ENCODE peak calls at places on chromosomes 1 and 21, in four cellular contexts. H is trophoblast cell, B is IMR-90, F is neuronal stem cell. J is an unnamed sample.

GRCh38 chr1:59765036-59765730 is 49.6 kb upstream of the HOOK1 start:
- DNase-seq in H (no peak), B (no peak), F (no peak), J (no peak)

GRCh38 chr1:111738436-111739221 is 566 bp downstream of the INKA2 start:
- DNase-seq in H (peak), B (peak), F (no peak), J (peak)

GRCh38 chr21:25039461-25040380 is 567.6 kb downstream of the MRPL39 start:
- DNase-seq in H (no peak), B (peak), F (peak), J (peak)

GRCh38 chr21:33199516-33200217 is 30.1 kb upstream of the IFNAR2 start:
- DNase-seq in H (peak), B (peak), F (peak), J (peak)

GRCh38 chr1:178371236-178371635 is 125.5 kb downstream of the CLEC20A start:
- DNase-seq in H (no peak), B (peak), F (peak), J (peak)

GRCh38 chr21:45256912-45257672 is 30.6 kb downstream of the POFUT2 start:
- DNase-seq in H (no peak), B (no peak), F (no peak), J (no peak)

GRCh38 chr1:11767932-11768704 is 6.1 kb downstream of the C1orf167 start:
- DNase-seq in H (peak), B (no peak), F (no peak), J (no peak)

GRCh38 chr1:54548389-54549044 is 489 bp downstream of the ACOT11 start:
- DNase-seq in H (no peak), B (no peak), F (no peak), J (no peak)

GRCh38 chr1:99250724-99251123 is 13.6 kb upstream of the PLPPR4 start:
- DNase-seq in H (no peak), B (no peak), F (no peak), J (peak)

GRCh38 chr1:90854559-90854958 is 137.5 kb upstream of the BARHL2 start:
- DNase-seq in H (no peak), B (no peak), F (no peak), J (no peak)

GRCh38 chr21:32757804-32758203 is 13.8 kb downstream of the PAXBP1 start:
- DNase-seq in H (no peak), B (no peak), F (no peak), J (peak)

GRCh38 chr1:183630748-183631147 is 4.8 kb downstream of the ARPC5 start:
- DNase-seq in H (no peak), B (peak), F (no peak), J (no peak)

GRCh38 chr1:25577151-25577920 is 33.9 kb downstream of the LDLRAP1 start:
- DNase-seq in H (no peak), B (no peak), F (no peak), J (no peak)

GRCh38 chr1:15304708-15305326 is 57.8 kb downstream of the FHAD1 start:
- DNase-seq in H (peak), B (peak), F (peak), J (peak)

GRCh38 chr1:24535021-24535424 is 20.9 kb upstream of the NCMAP start:
- DNase-seq in H (no peak), B (no peak), F (no peak), J (no peak)

GRCh38 chr1:155479205-155479604 is 83.4 kb downstream of the ASH1L start:
- DNase-seq in H (peak), B (peak), F (no peak), J (no peak)

GRCh38 chr1:89563957-89564604 is 39.5 kb downstream of the LRRC8B start:
- DNase-seq in H (no peak), B (no peak), F (no peak), J (no peak)

GRCh38 chr1:155127672-155128468 is at the start of gene EFNA1:
- DNase-seq in H (peak), B (no peak), F (no peak), J (peak)

GRCh38 chr1:145719230-145720079 is at the start of gene CD160:
- DNase-seq in H (no peak), B (no peak), F (no peak), J (peak)

GRCh38 chr1:29962831-29963247 is 726.5 kb downstream of the PTPRU start:
- DNase-seq in H (no peak), B (no peak), F (no peak), J (peak)

GRCh38 chr1:207079706-207080246 is 8.9 kb upstream of the C4BPB start:
- DNase-seq in H (no peak), B (no peak), F (no peak), J (no peak)

GRCh38 chr1:244316407-244316806 is 135.3 kb downstream of the ADSS2 start:
- DNase-seq in H (peak), B (peak), F (no peak), J (no peak)

GRCh38 chr1:42177551-42177981 is 13.0 kb upstream of the GUCA2A start:
- DNase-seq in H (no peak), B (peak), F (no peak), J (no peak)

GRCh38 chr1:154327466-154328317 is 2.4 kb downstream of the ATP8B2 start:
- DNase-seq in H (no peak), B (no peak), F (no peak), J (peak)

DNA sequence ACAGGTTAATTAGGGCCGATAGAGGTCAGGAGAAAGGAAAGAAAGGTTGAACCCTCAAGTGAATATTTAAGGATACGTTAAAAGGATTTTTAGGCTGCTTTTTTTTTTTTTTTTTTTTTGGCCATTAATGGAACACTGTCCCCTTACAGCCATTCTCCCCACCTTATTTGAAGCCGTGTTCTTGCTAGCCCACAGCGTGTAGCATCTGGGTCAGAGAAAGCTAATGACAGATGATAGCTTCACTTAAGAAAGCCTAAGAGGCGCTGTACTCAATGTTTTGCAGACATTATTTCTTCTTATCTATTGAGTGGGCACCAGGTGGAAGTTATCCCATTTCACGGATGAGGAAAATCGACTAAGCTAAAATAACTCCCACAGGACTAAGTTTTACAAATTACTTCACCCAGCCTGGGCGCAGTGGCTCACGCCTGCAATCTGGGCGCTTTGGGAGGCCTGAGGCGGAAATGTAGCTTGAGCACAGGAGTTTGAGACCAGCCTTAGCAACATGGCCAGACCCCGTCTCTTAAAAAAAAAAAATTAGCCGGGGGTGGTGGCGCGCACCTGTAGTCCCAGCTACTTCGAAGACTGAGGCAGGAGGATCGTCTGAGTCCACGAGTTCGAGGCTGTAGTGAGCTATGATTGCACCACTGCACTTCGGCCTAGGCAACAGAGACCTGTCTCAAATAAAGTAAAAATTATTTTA is 967 bp upstream of the PHTF1 start:
- DNase-seq in H (no peak), B (no peak), F (no peak), J (peak)
- H2BK5ac ChIP-seq in H (no peak), B (peak), F (no peak), J (no peak)

DNA sequence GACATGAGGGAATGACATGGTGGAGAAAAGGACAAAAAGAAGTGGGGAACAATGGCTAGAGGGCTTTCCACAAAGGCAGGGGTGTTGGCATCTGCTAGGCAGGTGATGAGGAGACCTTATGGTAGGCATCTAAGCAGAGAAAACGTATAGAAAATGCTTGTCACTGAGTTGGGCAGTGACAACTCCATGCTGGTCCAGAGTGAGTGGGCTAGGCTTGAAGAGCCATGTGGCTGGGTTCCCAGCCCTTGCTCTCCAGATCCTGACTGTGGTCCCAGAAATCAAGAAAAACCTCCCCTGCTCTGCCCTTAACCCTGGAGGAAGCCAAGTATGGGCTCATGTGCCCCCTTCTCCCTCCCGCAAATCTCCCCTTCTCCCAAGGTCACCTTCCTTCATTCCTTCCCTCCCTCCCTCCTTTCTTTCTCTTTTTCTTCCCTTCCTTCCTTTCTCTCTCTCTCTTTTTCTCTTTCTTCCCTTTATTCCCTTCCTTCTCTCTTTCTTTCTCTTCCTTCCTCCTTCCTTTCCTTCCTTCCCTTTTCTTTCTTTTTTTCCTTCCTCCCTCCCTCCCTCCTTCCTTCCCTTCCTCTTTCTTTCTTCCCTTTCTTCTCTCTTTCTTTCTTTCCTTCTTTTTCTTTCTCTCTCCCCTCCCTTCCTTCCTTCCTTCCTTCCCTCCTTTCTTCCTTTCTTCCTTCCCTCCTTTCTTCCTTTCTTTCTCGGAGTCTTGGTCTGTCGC is 102.8 kb downstream of the NAV1 start:
- DNase-seq in H (no peak), B (no peak), F (no peak), J (no peak)
- H2BK120ac ChIP-seq in H (no peak), B (peak), F (no peak), J (no peak)

GRCh38 chr21:42862123-42862475 is 17.2 kb downstream of the WDR4 start:
- DNase-seq in H (no peak), B (no peak), F (no peak), J (no peak)

GRCh38 chr21:42859891-42860230 is 19.5 kb downstream of the WDR4 start:
- DNase-seq in H (no peak), B (no peak), F (no peak), J (no peak)

GRCh38 chr21:42860345-42860744 is 19.0 kb downstream of the WDR4 start:
- DNase-seq in H (no peak), B (no peak), F (no peak), J (no peak)

GRCh38 chr21:42862774-42863503 is 16.4 kb downstream of the WDR4 start:
- DNase-seq in H (no peak), B (no peak), F (no peak), J (peak)

DNA sequence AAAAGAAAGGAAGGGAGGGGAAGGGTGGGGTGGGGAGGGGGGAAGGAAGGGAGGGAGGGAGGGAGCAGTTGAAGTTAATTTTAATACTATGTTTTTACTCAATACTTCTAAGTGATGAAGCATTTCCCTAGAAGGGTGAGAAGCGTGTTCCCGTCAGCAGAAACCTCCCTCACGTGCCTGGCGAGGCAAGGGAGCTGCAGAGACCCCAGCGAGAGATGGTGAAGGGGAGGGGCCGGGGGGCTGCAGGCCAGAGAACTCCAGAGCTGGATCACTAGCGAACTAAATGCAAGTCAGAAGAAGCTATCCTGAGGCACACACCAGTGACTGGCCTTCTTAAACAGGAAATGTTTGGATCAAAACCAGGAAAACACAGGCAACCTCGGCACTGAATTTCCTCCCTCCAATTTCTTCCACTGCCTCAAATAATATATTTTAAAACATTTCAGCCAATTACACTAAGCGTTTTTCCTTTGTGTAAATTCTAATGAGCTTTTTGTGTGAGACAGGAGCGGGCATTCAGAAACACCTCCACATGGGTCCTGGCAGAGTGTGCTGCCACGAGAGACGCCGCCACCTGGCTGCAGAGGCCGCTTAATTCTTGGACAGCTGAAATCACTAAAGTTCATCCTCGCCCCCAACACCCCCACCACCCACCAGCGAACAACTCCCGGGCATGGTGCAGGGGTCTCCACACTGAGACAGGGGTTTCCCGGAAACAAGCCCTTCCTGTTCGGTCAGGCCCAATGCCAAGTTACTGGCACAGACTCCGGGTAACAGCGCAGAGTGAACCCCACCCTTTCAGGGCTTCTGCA is 17.8 kb downstream of the WDR4 start:
- DNase-seq in H (no peak), B (no peak), F (no peak), J (no peak)
- H2BK5ac ChIP-seq in H (no peak), B (no peak), F (no peak), J (no peak)

DNA sequence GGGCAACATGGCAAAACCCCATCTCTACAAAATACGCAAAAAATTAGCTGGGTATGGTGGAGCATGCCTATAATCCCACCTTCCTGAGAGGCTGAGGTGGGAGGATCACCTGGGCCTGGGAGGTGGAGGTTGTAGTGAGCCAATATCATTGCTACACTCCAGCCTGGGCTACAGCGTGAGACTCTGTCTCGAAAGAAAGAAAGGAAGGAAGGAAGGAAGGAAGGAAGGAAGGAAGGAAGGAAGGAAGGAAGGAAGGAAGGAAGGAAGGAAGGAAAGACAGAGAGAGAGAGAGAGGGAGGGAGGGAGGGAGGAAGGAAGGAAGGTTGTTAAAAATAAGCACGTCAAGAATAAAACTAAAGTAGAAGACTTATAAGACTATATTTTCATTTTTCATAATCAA is 17.0 kb upstream of the ATP1A1 start:
- DNase-seq in H (no peak), B (no peak), F (no peak), J (no peak)
- H2BK120ac ChIP-seq in H (no peak), B (peak), F (no peak), J (no peak)

GRCh38 chr1:18784523-18784833 is 75.0 kb downstream of the TAS1R2 start:
- DNase-seq in H (no peak), B (no peak), F (no peak), J (no peak)
- H2BK5ac ChIP-seq in H (no peak), B (no peak), F (no peak), J (no peak)